ENCODE peak calls at places on chromosomes 12 and 14, in seven cellular contexts. One of them, this sample, is unnamed.

GRCh38 chr12:21502164-21502496 is 541 bp downstream of the GOLT1B start:
- DNase-seq in right atrium auricular region: no peak
- DNase-seq in astrocyte of the spinal cord: peak
- DNase-seq in NCI-H2029: no peak
- DNase-seq in sciatic nerve: peak
- DNase-seq in stimulated activated CD4-positive, alpha-beta T cell treated with anti-CD3 and anti-CD28 coated beads, TNF-alpha, amount 100 ng/mL, for 48 hours: peak
- DNase-seq in GM12865: peak
- DNase-seq in this sample: peak

GRCh38 chr12:97944576-97944975 is 482.0 kb downstream of the RMST start:
- DNase-seq in right atrium auricular region: no peak
- DNase-seq in astrocyte of the spinal cord: peak
- DNase-seq in NCI-H2029: no peak
- DNase-seq in sciatic nerve: no peak
- DNase-seq in stimulated activated CD4-positive, alpha-beta T cell treated with anti-CD3 and anti-CD28 coated beads, TNF-alpha, amount 100 ng/mL, for 48 hours: no peak
- DNase-seq in GM12865: no peak
- DNase-seq in this sample: no peak

GRCh38 chr14:77641207-77641533 is 24.7 kb upstream of the SPTLC2 start:
- DNase-seq in right atrium auricular region: no peak
- DNase-seq in astrocyte of the spinal cord: no peak
- DNase-seq in NCI-H2029: no peak
- DNase-seq in sciatic nerve: no peak
- DNase-seq in stimulated activated CD4-positive, alpha-beta T cell treated with anti-CD3 and anti-CD28 coated beads, TNF-alpha, amount 100 ng/mL, for 48 hours: no peak
- DNase-seq in GM12865: no peak
- DNase-seq in this sample: no peak

GRCh38 chr12:92625639-92626310 is 77.0 kb upstream of the PLEKHG7 start:
- DNase-seq in right atrium auricular region: no peak
- DNase-seq in astrocyte of the spinal cord: no peak
- DNase-seq in NCI-H2029: no peak
- DNase-seq in sciatic nerve: no peak
- DNase-seq in stimulated activated CD4-positive, alpha-beta T cell treated with anti-CD3 and anti-CD28 coated beads, TNF-alpha, amount 100 ng/mL, for 48 hours: no peak
- DNase-seq in GM12865: no peak
- DNase-seq in this sample: no peak

GRCh38 chr12:107349008-107349747 is 255.8 kb upstream of the CRY1 start:
- DNase-seq in right atrium auricular region: no peak
- DNase-seq in astrocyte of the spinal cord: peak
- DNase-seq in NCI-H2029: peak
- DNase-seq in sciatic nerve: no peak
- DNase-seq in stimulated activated CD4-positive, alpha-beta T cell treated with anti-CD3 and anti-CD28 coated beads, TNF-alpha, amount 100 ng/mL, for 48 hours: no peak
- DNase-seq in GM12865: no peak
- DNase-seq in this sample: peak

GRCh38 chr12:40566246-40566645 is 126.0 kb upstream of the CNTN1 start:
- DNase-seq in right atrium auricular region: no peak
- DNase-seq in astrocyte of the spinal cord: no peak
- DNase-seq in NCI-H2029: no peak
- DNase-seq in sciatic nerve: no peak
- DNase-seq in stimulated activated CD4-positive, alpha-beta T cell treated with anti-CD3 and anti-CD28 coated beads, TNF-alpha, amount 100 ng/mL, for 48 hours: no peak
- DNase-seq in GM12865: no peak
- DNase-seq in this sample: no peak

GRCh38 chr12:3281588-3282150 is 204.5 kb downstream of the TSPAN9 start:
- DNase-seq in right atrium auricular region: no peak
- DNase-seq in astrocyte of the spinal cord: no peak
- DNase-seq in NCI-H2029: no peak
- DNase-seq in sciatic nerve: no peak
- DNase-seq in stimulated activated CD4-positive, alpha-beta T cell treated with anti-CD3 and anti-CD28 coated beads, TNF-alpha, amount 100 ng/mL, for 48 hours: no peak
- DNase-seq in GM12865: no peak
- DNase-seq in this sample: no peak

GRCh38 chr14:23057757-23058653 is 685 bp upstream of the CDH24 start:
- DNase-seq in right atrium auricular region: peak
- DNase-seq in astrocyte of the spinal cord: peak
- DNase-seq in NCI-H2029: no peak
- DNase-seq in sciatic nerve: peak
- DNase-seq in stimulated activated CD4-positive, alpha-beta T cell treated with anti-CD3 and anti-CD28 coated beads, TNF-alpha, amount 100 ng/mL, for 48 hours: peak
- DNase-seq in GM12865: peak
- DNase-seq in this sample: peak